ENCODE peak calls at places on chromosomes 3 and 15, in four cellular contexts. H is ovary, P is sigmoid colon, W is A549. I is an unnamed sample.

GRCh38 chr3:46634856-46635255 is 22.5 kb downstream of the FAM240A start:
- DNase-seq in H (no peak), P (no peak), W (no peak), I (no peak)

GRCh38 chr15:43237842-43238470 is 17.1 kb upstream of the EPB42 start:
- DNase-seq in H (no peak), P (no peak), W (no peak), I (no peak)

GRCh38 chr3:8560608-8561007 is 59.0 kb downstream of the LMCD1 start:
- DNase-seq in H (no peak), P (peak), W (no peak), I (no peak)

GRCh38 chr3:159947220-159947619 is 41.4 kb upstream of the IL12A start:
- DNase-seq in H (no peak), P (no peak), W (no peak), I (no peak)

GRCh38 chr3:197007953-197008352 is 21.7 kb downstream of the MELTF start:
- DNase-seq in H (no peak), P (no peak), W (no peak), I (no peak)

GRCh38 chr15:63780969-63781368 is 52.8 kb downstream of the HERC1 start:
- DNase-seq in H (no peak), P (no peak), W (no peak), I (no peak)

GRCh38 chr3:71162221-71162620 is 421.3 kb downstream of the FOXP1 start:
- DNase-seq in H (no peak), P (no peak), W (no peak), I (no peak)

GRCh38 chr3:127598841-127599570 is 795 bp downstream of the MCM2 start:
- DNase-seq in H (no peak), P (no peak), W (no peak), I (no peak)

GRCh38 chr15:91142097-91142744 is 42.2 kb downstream of the SV2B start:
- DNase-seq in H (no peak), P (no peak), W (peak), I (no peak)

GRCh38 chr3:23915537-23916108 is 1.2 kb downstream of the NKIRAS1 start:
- DNase-seq in H (no peak), P (no peak), W (no peak), I (no peak)

GRCh38 chr3:97956051-97956450 is 16.2 kb downstream of the RIOX2 start:
- DNase-seq in H (no peak), P (no peak), W (no peak), I (no peak)

GRCh38 chr15:37083610-37084009 is 16.7 kb downstream of the MEIS2 start:
- DNase-seq in H (no peak), P (no peak), W (no peak), I (no peak)

GRCh38 chr15:77118787-77119410 is 48.0 kb upstream of the TSPAN3 start:
- DNase-seq in H (no peak), P (no peak), W (peak), I (peak)

GRCh38 chr15:60933914-60934885 is 294.9 kb downstream of the RORA start:
- DNase-seq in H (no peak), P (no peak), W (no peak), I (no peak)

GRCh38 chr3:133711013-133711412 is 35.2 kb upstream of the TF start:
- DNase-seq in H (no peak), P (no peak), W (no peak), I (peak)

GRCh38 chr3:117562000-117562399 is 852.4 kb downstream of the TUSC7 start:
- DNase-seq in H (no peak), P (no peak), W (no peak), I (no peak)

GRCh38 chr15:88727439-88727838 is 75.8 kb upstream of the ACAN start:
- DNase-seq in H (no peak), P (no peak), W (no peak), I (no peak)

GRCh38 chr15:25790003-25790660 is 73.0 kb downstream of the ATP10A start:
- DNase-seq in H (peak), P (peak), W (no peak), I (peak)

GRCh38 chr3:25155696-25156471 is 272.2 kb upstream of the RARB start:
- DNase-seq in H (no peak), P (no peak), W (no peak), I (no peak)

GRCh38 chr15:23578521-23579150 is 13.2 kb downstream of the MKRN3 start:
- DNase-seq in H (no peak), P (no peak), W (peak), I (no peak)

GRCh38 chr3:161031134-161031533 is 74.0 kb downstream of the B3GALNT1 start:
- DNase-seq in H (no peak), P (no peak), W (no peak), I (no peak)

GRCh38 chr15:88440021-88440420 is 27.2 kb downstream of the MRPL46 start:
- DNase-seq in H (no peak), P (no peak), W (peak), I (peak)

GRCh38 chr15:95470529-95470928 is 860.0 kb upstream of the NR2F2 start:
- DNase-seq in H (no peak), P (no peak), W (no peak), I (no peak)

GRCh38 chr15:73751481-73751880 is 1.7 kb downstream of the INSYN1 start:
- DNase-seq in H (no peak), P (no peak), W (no peak), I (no peak)

GRCh38 chr15:66830358-66830757 is 128.3 kb downstream of the SMAD6 start:
- DNase-seq in H (peak), P (no peak), W (peak), I (no peak)

GRCh38 chr15:41881925-41882688 is 11.7 kb downstream of the SPTBN5 start:
- DNase-seq in H (peak), P (no peak), W (no peak), I (no peak)

GRCh38 chr3:143812411-143812968 is 35.8 kb downstream of the SLC9A9 start:
- DNase-seq in H (no peak), P (no peak), W (no peak), I (peak)

GRCh38 chr3:19202303-19202702 is 54.0 kb downstream of the KCNH8 start:
- DNase-seq in H (no peak), P (no peak), W (no peak), I (no peak)

GRCh38 chr3:184308744-184309143 is 5.7 kb upstream of the EIF4G1 start:
- DNase-seq in H (no peak), P (no peak), W (no peak), I (no peak)

GRCh38 chr15:58260186-58260910 is 122.2 kb downstream of the AQP9 start:
- DNase-seq in H (no peak), P (no peak), W (no peak), I (no peak)

GRCh38 chr15:71195242-71195641 is 80.0 kb downstream of the THSD4 start:
- DNase-seq in H (no peak), P (no peak), W (peak), I (no peak)

GRCh38 chr3:77411990-77412389 is 372.1 kb downstream of the ROBO2 start:
- DNase-seq in H (no peak), P (no peak), W (no peak), I (no peak)

GRCh38 chr3:142664819-142665218 is 59.0 kb upstream of the TRPC1 start:
- DNase-seq in H (no peak), P (no peak), W (no peak), I (no peak)

GRCh38 chr3:64988188-64988587 is 300.4 kb upstream of the ADAMTS9 start:
- DNase-seq in H (no peak), P (no peak), W (no peak), I (no peak)

GRCh38 chr3:144200004-144200403 is 228.4 kb downstream of the DIPK2A start:
- DNase-seq in H (no peak), P (no peak), W (no peak), I (no peak)

GRCh38 chr3:123586966-123587365 is 2.1 kb upstream of the HACD2 start:
- DNase-seq in H (no peak), P (no peak), W (no peak), I (peak)

GRCh38 chr3:123586131-123586530 is 1.3 kb upstream of the HACD2 start:
- DNase-seq in H (peak), P (no peak), W (peak), I (peak)

GRCh38 chr3:123584284-123584987 is 417 bp downstream of the HACD2 start:
- DNase-seq in H (no peak), P (peak), W (no peak), I (peak)

GRCh38 chr3:123583563-123583962 is 1.3 kb downstream of the HACD2 start:
- DNase-seq in H (no peak), P (no peak), W (no peak), I (no peak)

DNA sequence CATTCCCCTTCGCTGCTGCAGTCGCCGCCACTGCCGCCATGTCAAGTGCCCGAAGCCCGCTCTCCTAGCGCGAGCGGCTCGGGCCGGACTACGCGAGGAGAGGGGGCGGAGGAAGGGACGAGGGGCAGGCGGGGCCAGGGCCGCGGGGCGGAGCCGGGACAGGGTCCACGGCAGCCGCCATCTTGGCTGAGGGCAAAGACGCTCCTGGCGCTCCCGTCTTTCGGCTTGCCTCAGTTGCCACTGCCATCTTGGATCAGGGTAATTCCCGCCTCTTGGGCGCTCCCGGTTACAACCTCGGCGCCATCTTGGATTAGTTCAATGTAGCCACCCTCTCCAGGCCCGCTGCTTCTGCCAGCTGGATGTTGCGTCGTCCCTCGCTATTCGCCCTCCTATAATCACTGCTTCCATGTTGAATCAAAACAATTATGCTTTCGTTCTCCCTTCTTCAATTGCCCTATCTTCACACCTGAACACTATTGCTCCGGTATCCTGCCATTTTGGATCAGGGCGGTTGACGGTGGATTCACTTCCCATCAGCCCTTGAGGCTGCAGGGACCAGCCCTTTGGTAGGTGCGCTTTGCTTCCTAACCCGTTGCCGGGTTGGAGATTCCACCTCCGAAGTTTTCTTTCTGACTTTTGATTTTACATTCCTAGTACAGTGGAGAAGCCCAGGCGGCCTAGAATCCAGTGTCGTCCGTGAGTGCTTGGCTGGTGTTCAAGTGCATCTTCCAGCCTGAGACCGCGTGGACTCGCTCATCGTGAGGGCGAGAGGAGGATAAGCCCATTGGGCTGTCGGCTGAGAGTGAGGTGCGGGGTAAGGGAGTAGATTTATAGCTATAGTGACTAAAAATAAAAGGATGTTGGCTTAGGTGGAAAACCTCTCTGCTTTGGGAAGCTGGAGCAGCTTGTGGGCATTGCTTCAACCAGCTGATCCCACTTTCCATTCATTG is at the start of gene HACD2:
- DNase-seq in H (peak), P (peak), W (peak), I (peak)
- TF ChIP-seq EP300 in H (no peak), P (no peak), W (no peak), I (no peak)

DNA sequence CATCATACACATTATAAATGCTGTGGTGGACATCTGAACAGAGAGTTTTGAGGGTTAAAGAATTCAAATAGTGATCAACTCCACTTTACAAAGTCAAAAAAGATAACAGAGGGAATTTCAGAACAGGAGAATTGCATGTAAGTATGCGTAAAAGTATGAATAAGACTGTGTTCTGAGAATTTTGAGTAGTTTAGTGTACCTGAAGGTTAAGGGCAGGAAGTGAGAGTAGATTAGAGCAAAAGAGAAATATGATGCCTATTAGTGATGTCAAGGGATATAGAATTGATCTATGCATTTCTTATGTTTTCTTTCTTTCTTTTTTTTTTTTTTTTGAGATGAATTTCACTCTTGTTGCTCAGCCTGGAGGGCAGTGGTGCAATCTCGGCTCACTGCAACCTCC is 53.1 kb downstream of the TP63 start:
- DNase-seq in H (no peak), P (no peak), W (no peak), I (no peak)
- TF ChIP-seq POLR2A in H (no peak), P (no peak), W (no peak), I (no peak)

GRCh38 chr3:41346698-41347097 is 147.4 kb downstream of the CTNNB1 start:
- DNase-seq in H (no peak), P (no peak), W (no peak), I (no peak)
- H3K27ac ChIP-seq in H (no peak), P (no peak), W (no peak), I (no peak)

GRCh38 chr3:15269091-15269989 is 63.0 kb downstream of the SH3BP5 start:
- DNase-seq in H (peak), P (peak), W (peak), I (peak)
- TF ChIP-seq EP300 in H (no peak), P (peak), W (no peak), I (no peak)

GRCh38 chr3:152244156-152244888 is 24.4 kb upstream of the MBNL1 start:
- DNase-seq in H (no peak), P (no peak), W (no peak), I (no peak)
- TF ChIP-seq POLR2A in H (no peak), P (no peak), W (no peak), I (no peak)

DNA sequence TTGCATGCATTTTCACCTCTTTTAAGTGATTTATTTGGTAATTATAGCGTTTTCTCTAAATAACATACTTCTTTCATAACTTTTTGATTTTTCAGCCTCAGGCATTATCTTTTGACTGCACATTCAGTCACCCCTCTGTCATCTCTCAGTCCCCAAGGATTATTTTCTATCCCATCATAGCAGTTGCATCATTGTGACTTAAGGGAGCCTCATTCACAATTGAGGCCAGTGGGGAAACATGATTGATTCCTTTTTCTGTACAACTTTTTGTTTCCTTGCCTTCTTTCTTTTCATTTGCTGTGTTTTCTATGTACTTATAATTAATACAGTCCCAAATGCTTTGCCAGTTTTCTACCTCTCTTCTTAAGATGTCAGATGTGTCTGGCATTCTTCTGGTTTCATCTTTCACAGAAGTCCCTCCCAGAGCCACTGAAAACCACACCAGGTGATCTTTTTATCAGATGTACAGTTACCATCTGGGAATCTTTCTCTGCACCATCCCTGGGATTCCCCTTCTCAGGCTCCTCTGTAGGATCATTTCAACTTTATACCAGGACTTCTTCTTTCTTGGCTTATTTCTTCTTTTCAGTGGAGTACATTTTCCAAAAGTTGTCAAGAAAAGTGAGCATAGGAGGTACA is 151.4 kb downstream of the RAP2B start:
- DNase-seq in H (no peak), P (no peak), W (no peak), I (no peak)
- H3K27ac ChIP-seq in H (no peak), P (no peak), W (no peak), I (no peak)

GRCh38 chr3:48979451-48979850 is 10.6 kb upstream of the P4HTM start:
- DNase-seq in H (no peak), P (no peak), W (no peak), I (no peak)

GRCh38 chr3:48982686-48983085 is 7.4 kb upstream of the P4HTM start:
- DNase-seq in H (no peak), P (no peak), W (no peak), I (no peak)

GRCh38 chr3:48983096-48983495 is 6.9 kb upstream of the P4HTM start:
- DNase-seq in H (no peak), P (no peak), W (no peak), I (no peak)

GRCh38 chr3:48982016-48982415 is 8.0 kb upstream of the P4HTM start:
- DNase-seq in H (no peak), P (no peak), W (no peak), I (no peak)

GRCh38 chr3:48980295-48980694 is 9.7 kb upstream of the P4HTM start:
- DNase-seq in H (no peak), P (no peak), W (no peak), I (no peak)
- TF ChIP-seq EP300 in H (no peak), P (no peak), W (no peak), I (no peak)

DNA sequence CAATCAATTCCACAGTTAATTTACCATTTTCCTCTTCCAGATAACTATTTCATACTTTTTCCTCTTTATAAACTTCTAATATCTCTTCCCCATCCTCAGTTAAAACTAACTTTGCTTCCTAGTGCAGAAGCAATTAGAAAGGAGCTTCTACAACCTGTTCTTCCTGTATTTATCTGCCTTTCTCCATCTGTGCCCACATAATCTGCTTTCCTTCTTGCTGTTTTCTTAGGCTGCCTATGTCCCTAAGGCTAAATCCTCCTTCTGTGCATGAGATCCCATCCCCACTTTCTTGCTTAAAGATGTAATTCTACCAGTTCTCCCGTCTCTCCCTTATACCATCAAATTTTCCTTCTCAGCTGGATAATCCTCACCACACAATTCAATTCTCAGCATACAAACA is 28.3 kb upstream of the HGD start:
- DNase-seq in H (no peak), P (no peak), W (no peak), I (no peak)
- TF ChIP-seq POLR2A in H (no peak), P (no peak), W (no peak), I (no peak)